ENCODE peak calls at places on chromosomes 6 and 20, in six cellular contexts. Q is GM13976, J is AG08396, P is stomach, D is T-helper 2 cell, M is GM12878. K is an unnamed sample.

GRCh38 chr20:36394340-36394965 is 88.3 kb downstream of the DLGAP4 start:
- DNase-seq in Q (no peak), J (no peak), P (no peak), D (no peak), M (no peak), K (no peak)

GRCh38 chr20:41440882-41441281 is 74.3 kb upstream of the EMILIN3 start:
- DNase-seq in Q (no peak), J (no peak), P (no peak), D (no peak), M (no peak), K (no peak)

GRCh38 chr6:45398075-45398817 is 20.5 kb upstream of the SUPT3H start:
- DNase-seq in Q (no peak), J (no peak), P (no peak), D (no peak), M (no peak), K (no peak)

GRCh38 chr6:92110390-92110789 is 1309.0 kb downstream of the EPHA7 start:
- DNase-seq in Q (no peak), J (no peak), P (no peak), D (no peak), M (no peak), K (no peak)

GRCh38 chr20:46970937-46971630 is 76.4 kb downstream of the EYA2 start:
- DNase-seq in Q (no peak), J (peak; percentile 76), P (no peak), D (no peak), M (no peak), K (no peak)

GRCh38 chr6:105251689-105252088 is 71.9 kb upstream of the POPDC3 start:
- DNase-seq in Q (no peak), J (no peak), P (no peak), D (no peak), M (no peak), K (no peak)

GRCh38 chr6:55511124-55511820 is 67.7 kb downstream of the HMGCLL1 start:
- DNase-seq in Q (no peak), J (no peak), P (no peak), D (no peak), M (no peak), K (no peak)

GRCh38 chr6:124870611-124871201 is 91.5 kb upstream of the RNF217 start:
- DNase-seq in Q (no peak), J (no peak), P (no peak), D (no peak), M (no peak), K (no peak)

GRCh38 chr6:3627501-3627900 is 124.0 kb downstream of the PXDC1 start:
- DNase-seq in Q (no peak), J (no peak), P (no peak), D (no peak), M (no peak), K (no peak)

GRCh38 chr6:154433477-154434241 is 76.8 kb downstream of the CNKSR3 start:
- DNase-seq in Q (no peak), J (no peak), P (no peak), D (no peak), M (no peak), K (no peak)

GRCh38 chr6:44738652-44739141 is 351.2 kb downstream of the CDC5L start:
- DNase-seq in Q (peak; percentile 34), J (peak; percentile 59), P (no peak), D (no peak), M (peak; percentile 68), K (no peak)

GRCh38 chr6:151765444-151765886 is 42.0 kb upstream of the ESR1 start:
- DNase-seq in Q (peak; percentile 67), J (peak; percentile 65), P (no peak), D (no peak), M (no peak), K (peak; percentile 9)

GRCh38 chr6:52020961-52021570 is 66.3 kb downstream of the PKHD1 start:
- DNase-seq in Q (peak; percentile 28), J (peak; percentile 5), P (no peak), D (no peak), M (no peak), K (no peak)

GRCh38 chr6:82145926-82146452 is 101.6 kb downstream of the IBTK start:
- DNase-seq in Q (no peak), J (no peak), P (no peak), D (no peak), M (no peak), K (no peak)

GRCh38 chr20:54657268-54657826 is 182.0 kb downstream of the DOK5 start:
- DNase-seq in Q (no peak), J (no peak), P (no peak), D (no peak), M (no peak), K (no peak)

GRCh38 chr20:45781391-45781931 is 10.2 kb downstream of the WFDC3 start:
- DNase-seq in Q (no peak), J (peak; percentile 39), P (peak; percentile 74), D (no peak), M (no peak), K (no peak)

GRCh38 chr6:10633216-10633615 is 61.2 kb downstream of the C6orf52 start:
- DNase-seq in Q (peak; percentile 52), J (peak; percentile 53), P (no peak), D (no peak), M (peak; percentile 36), K (no peak)

GRCh38 chr6:95133578-95133977 is 443.8 kb upstream of the MANEA start:
- DNase-seq in Q (no peak), J (no peak), P (no peak), D (no peak), M (no peak), K (no peak)

GRCh38 chr20:29741594-29741893 is 1515.9 kb upstream of the DEFB115 start:
- DNase-seq in Q (no peak), J (no peak), P (peak; percentile 24), D (no peak), M (no peak), K (no peak)

GRCh38 chr6:11317885-11318771 is 85.7 kb upstream of the NEDD9 start:
- DNase-seq in Q (peak; percentile 59), J (peak; percentile 69), P (peak; percentile 64), D (peak; percentile 77), M (no peak), K (peak; percentile 59)

GRCh38 chr6:4637691-4638433 is 138.3 kb upstream of the CDYL start:
- DNase-seq in Q (peak; percentile 38), J (peak; percentile 53), P (no peak), D (no peak), M (peak; percentile 4), K (no peak)